ENCODE peak calls at places on chromosomes 1 and 21, in ten cellular contexts. E is ovary, R is breast epithelium, T is PC-3, W is suprapubic skin, Y is dorsolateral prefrontal cortex, O is tibial artery, C is heart right ventricle, F is keratinocyte, X is coronary artery. U is an unnamed sample.

GRCh38 chr1:41455479-41456271 is 28.8 kb downstream of the EDN2 start:
- DNase-seq in T (no peak), O (peak), C (peak), F (no peak), E (no peak), X (no peak), Y (peak), R (peak), W (peak), U (peak)

GRCh38 chr1:1092890-1093609 is 18.9 kb upstream of the RNF223 start:
- DNase-seq in Y (no peak), X (peak), C (no peak), F (no peak), O (peak), W (no peak), T (no peak), R (no peak), E (no peak), U (no peak)

GRCh38 chr1:156754219-156754618 is 2.7 kb upstream of the HDGF start:
- DNase-seq in R (no peak), F (no peak), C (no peak), W (no peak), X (no peak), T (no peak), E (no peak), O (peak), Y (no peak), U (no peak)

GRCh38 chr1:201470581-201470980 is 1.6 kb upstream of the PHLDA3 start:
- DNase-seq in F (no peak), O (no peak), C (no peak), R (no peak), W (no peak), T (no peak), E (no peak), X (no peak), Y (no peak), U (no peak)

GRCh38 chr1:54754486-54755285 is 9.6 kb downstream of the PARS2 start:
- DNase-seq in O (no peak), W (no peak), F (no peak), T (no peak), Y (no peak), X (no peak), E (no peak), C (no peak), R (no peak), U (no peak)

GRCh38 chr1:94384485-94385353 is 33.5 kb upstream of the ABCD3 start:
- DNase-seq in E (no peak), C (no peak), X (no peak), W (no peak), O (no peak), T (peak), R (no peak), F (no peak), Y (no peak), U (no peak)

GRCh38 chr1:184818646-184819045 is 64.0 kb upstream of the EDEM3 start:
- DNase-seq in Y (no peak), W (no peak), C (no peak), E (no peak), F (no peak), R (no peak), T (no peak), O (no peak), X (no peak), U (no peak)

GRCh38 chr1:93694833-93695232 is 13.2 kb upstream of the BCAR3 start:
- DNase-seq in E (no peak), T (peak), C (no peak), R (no peak), O (no peak), X (no peak), Y (no peak), F (no peak), W (no peak), U (peak)

GRCh38 chr1:27605796-27606707 is 2.1 kb upstream of the AHDC1 start:
- DNase-seq in E (peak), R (no peak), F (no peak), W (no peak), T (peak), O (no peak), C (no peak), X (no peak), Y (no peak), U (peak)

GRCh38 chr1:232226197-232226681 is 403.7 kb downstream of the SIPA1L2 start:
- DNase-seq in Y (no peak), E (no peak), O (no peak), T (peak), X (no peak), C (no peak), F (peak), R (no peak), W (no peak), U (peak)

GRCh38 chr1:76054357-76054756 is 20.2 kb upstream of the ST6GALNAC3 start:
- DNase-seq in R (no peak), W (no peak), T (no peak), Y (no peak), X (no peak), O (no peak), E (no peak), F (no peak), C (no peak), U (no peak)

GRCh38 chr1:46019348-46019747 is 113.1 kb downstream of the PIK3R3 start:
- DNase-seq in W (no peak), R (no peak), C (no peak), Y (no peak), E (no peak), T (no peak), F (no peak), X (no peak), O (no peak), U (no peak)

GRCh38 chr1:51753969-51754368 is 124.6 kb downstream of the NRDC start:
- DNase-seq in X (no peak), R (no peak), W (no peak), C (no peak), F (no peak), E (no peak), O (no peak), Y (no peak), T (no peak), U (no peak)

GRCh38 chr1:6358757-6359567 is 34.6 kb downstream of the ACOT7 start:
- DNase-seq in R (no peak), F (no peak), E (peak), O (no peak), Y (no peak), X (no peak), C (no peak), T (no peak), W (no peak), U (no peak)

GRCh38 chr1:189908113-189908512 is 569.6 kb downstream of the BRINP3 start:
- DNase-seq in O (no peak), C (no peak), Y (no peak), X (no peak), W (no peak), T (no peak), E (no peak), F (no peak), R (no peak), U (no peak)

GRCh38 chr1:91499346-91499745 is 1.3 kb upstream of the CDC7 start:
- DNase-seq in X (no peak), O (no peak), R (no peak), E (no peak), Y (no peak), W (no peak), F (no peak), C (no peak), T (no peak), U (no peak)

GRCh38 chr1:241323510-241323909 is 33.5 kb downstream of the RGS7 start:
- DNase-seq in W (no peak), F (no peak), R (no peak), C (no peak), Y (no peak), E (no peak), O (no peak), X (no peak), T (peak), U (peak)

GRCh38 chr21:36557316-36557715 is 77.4 kb upstream of the CLDN14 start:
- DNase-seq in Y (no peak), O (no peak), C (no peak), F (no peak), W (no peak), X (no peak), E (no peak), R (no peak), T (no peak), U (no peak)

GRCh38 chr21:18986197-18986596 is 582.6 kb upstream of the TMPRSS15 start:
- DNase-seq in F (no peak), X (no peak), O (no peak), E (no peak), W (no peak), Y (no peak), R (no peak), C (no peak), T (no peak), U (no peak)

GRCh38 chr1:112673589-112674439 is 645 bp upstream of the MOV10 start:
- DNase-seq in Y (no peak), O (peak), R (peak), F (no peak), X (no peak), T (peak), C (no peak), W (no peak), E (no peak), U (peak)

GRCh38 chr1:236251587-236251986 is 30.2 kb downstream of the ERO1B start:
- DNase-seq in R (no peak), C (no peak), T (no peak), O (no peak), F (no peak), E (no peak), Y (no peak), W (no peak), X (no peak), U (no peak)

GRCh38 chr1:4062560-4062959 is 162.5 kb upstream of the C1orf174 start:
- DNase-seq in X (no peak), R (no peak), T (no peak), W (no peak), E (no peak), C (no peak), O (peak), Y (no peak), F (no peak), U (no peak)

GRCh38 chr1:4062041-4062440 is 162.0 kb upstream of the C1orf174 start:
- DNase-seq in R (no peak), Y (no peak), X (no peak), O (peak), E (no peak), C (no peak), T (no peak), F (no peak), W (no peak), U (no peak)

GRCh38 chr1:4059270-4059669 is 159.2 kb upstream of the C1orf174 start:
- DNase-seq in F (no peak), E (no peak), T (no peak), W (no peak), O (no peak), R (no peak), Y (no peak), C (no peak), X (no peak), U (no peak)

GRCh38 chr1:4061521-4062031 is 161.5 kb upstream of the C1orf174 start:
- DNase-seq in Y (no peak), C (no peak), T (no peak), E (no peak), R (no peak), O (peak), W (no peak), X (no peak), F (no peak), U (no peak)

DNA sequence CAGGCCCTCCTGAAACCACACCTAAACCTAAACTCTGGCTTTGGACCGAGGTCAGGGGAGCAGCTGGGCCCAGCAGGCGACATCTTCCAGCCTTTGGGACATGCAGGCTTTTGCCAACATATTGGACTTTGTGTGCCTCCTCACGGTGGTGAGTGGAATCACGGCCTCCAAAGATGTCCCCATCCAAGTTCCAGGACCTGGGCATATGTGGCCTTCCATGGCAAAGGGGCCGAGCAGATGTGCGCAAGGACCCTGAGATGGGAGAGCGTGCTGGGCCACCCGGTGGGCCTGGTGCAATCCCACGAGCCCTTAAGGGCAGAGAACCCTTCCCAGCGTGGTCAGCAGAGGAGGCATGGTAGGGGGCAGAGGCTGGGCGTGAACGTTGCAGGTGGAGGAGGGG is 160.8 kb upstream of the C1orf174 start:
- DNase-seq in O (peak), T (no peak), E (no peak), X (no peak), R (no peak), F (no peak), C (no peak), W (no peak), Y (no peak), U (no peak)
- TF ChIP-seq CTCF in O (no peak), T (no peak), E (no peak), X (no peak), R (no peak), F (no peak), C (no peak), W (no peak), Y (no peak), U (no peak)

DNA sequence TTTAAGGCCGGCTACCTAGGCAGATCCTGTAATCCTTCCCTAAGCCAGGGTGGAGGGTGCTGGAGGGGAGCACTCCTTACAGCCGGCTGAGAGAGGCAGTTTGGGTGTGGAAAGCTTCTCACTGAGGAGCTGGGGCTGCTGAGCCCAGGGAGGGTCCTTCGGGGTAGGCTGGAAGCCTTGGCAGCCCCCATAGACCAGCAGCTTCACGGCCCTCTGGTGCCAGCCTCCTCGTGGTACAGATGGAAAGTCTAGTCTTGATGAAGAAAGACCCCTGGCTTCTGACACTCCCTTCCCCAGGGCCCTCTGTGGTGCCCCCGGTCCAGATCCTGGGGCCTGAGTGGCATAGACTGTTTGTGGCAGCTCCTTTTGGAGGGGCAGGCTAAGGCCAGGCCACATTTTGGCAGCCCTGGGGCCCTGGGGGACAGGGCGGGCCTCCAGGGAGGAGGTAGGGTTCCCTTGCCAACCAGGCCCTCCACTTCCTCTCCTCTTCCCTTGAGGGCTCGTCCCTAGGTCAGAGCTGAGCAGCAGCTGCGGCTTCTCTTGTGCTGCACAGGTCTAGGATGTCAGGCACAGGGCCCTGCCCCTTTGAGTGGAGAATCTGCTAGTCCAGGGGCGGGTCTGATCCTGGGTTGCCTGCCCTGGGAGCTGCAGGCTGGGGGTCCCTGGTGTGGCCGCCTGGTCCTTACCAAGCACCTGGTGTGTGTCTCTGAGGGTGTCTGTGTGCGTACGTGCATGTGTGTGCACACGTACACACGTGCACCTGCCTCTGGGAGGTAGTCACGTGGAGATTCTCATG is 4.8 kb downstream of the AMPD2 start:
- DNase-seq in T (no peak), F (no peak), X (no peak), C (no peak), O (peak), E (no peak), W (no peak), Y (no peak), R (no peak), U (no peak)
- H3K27ac ChIP-seq in T (no peak), F (no peak), X (no peak), C (no peak), O (peak), E (no peak), W (no peak), Y (peak), R (no peak), U (peak)

GRCh38 chr1:26190373-26190987 is at the start of gene CATSPER4:
- DNase-seq in W (no peak), E (no peak), Y (no peak), X (no peak), T (no peak), R (no peak), O (no peak), F (no peak), C (no peak), U (peak)
- TF ChIP-seq CTCF in W (no peak), E (no peak), Y (peak), X (no peak), T (no peak), R (no peak), O (no peak), F (peak), C (peak), U (no peak)

GRCh38 chr1:234886081-234886874 is 242.4 kb downstream of the TOMM20 start:
- DNase-seq in F (peak), W (no peak), R (no peak), Y (no peak), C (no peak), T (no peak), X (no peak), E (peak), O (peak), U (peak)
- H3K27ac ChIP-seq in F (peak), W (peak), R (peak), Y (no peak), C (peak), T (no peak), X (peak), E (peak), O (peak), U (peak)

GRCh38 chr1:208252126-208252853 is 8.1 kb upstream of the PLXNA2 start:
- DNase-seq in Y (no peak), F (no peak), X (no peak), O (no peak), R (no peak), E (peak), W (no peak), C (peak), T (peak), U (peak)
- TF ChIP-seq CTCF in Y (peak), F (no peak), X (no peak), O (peak), R (peak), E (peak), W (peak), C (no peak), T (peak), U (peak)

U was measured in RWPE1.